ENCODE peak calls at places on chromosomes 6 and 20, in six cellular contexts. L, Y, P, M, R and Z are unnamed samples.

GRCh38 chr20:63661108-63661507 is 3.0 kb downstream of the RTEL1 start:
- DNase-seq in P (no peak), Y (no peak), L (no peak), R (no peak), M (no peak), Z (no peak)

GRCh38 chr6:134373282-134373922 is 55.5 kb upstream of the SGK1 start:
- DNase-seq in P (no peak), L (no peak), M (no peak), Y (no peak), R (no peak), Z (no peak)

GRCh38 chr20:58327211-58327610 is 17.7 kb downstream of the RAB22A start:
- DNase-seq in M (no peak), R (no peak), Y (no peak), L (no peak), P (no peak), Z (no peak)

GRCh38 chr6:57173056-57173885 is 1.1 kb downstream of the BAG2 start:
- DNase-seq in R (no peak), Y (no peak), M (no peak), L (no peak), P (peak; percentile 58), Z (peak; percentile 62)

GRCh38 chr6:106927531-106928398 is 46.8 kb downstream of the CD24 start:
- DNase-seq in Y (peak; percentile 72), P (peak; percentile 62), L (peak; percentile 16), M (no peak), R (peak; percentile 69), Z (no peak)

GRCh38 chr6:142907544-142907943 is 37.4 kb downstream of the HIVEP2 start:
- DNase-seq in R (no peak), M (peak; percentile 35), P (no peak), Y (no peak), L (no peak), Z (no peak)

GRCh38 chr6:73525546-73526330 is 4.9 kb upstream of the EEF1A1 start:
- DNase-seq in P (no peak), M (no peak), L (no peak), R (no peak), Y (no peak), Z (no peak)

GRCh38 chr20:37297066-37297736 is 7.7 kb downstream of the MANBAL start:
- DNase-seq in P (no peak), R (no peak), L (peak; percentile 73), M (no peak), Y (no peak), Z (no peak)

GRCh38 chr6:148972481-148972880 is 225.7 kb downstream of the UST start:
- DNase-seq in P (peak; percentile 95), Y (no peak), L (no peak), R (no peak), M (peak; percentile 25), Z (peak; percentile 66)

GRCh38 chr20:63751471-63752271 is 12.1 kb downstream of the SLC2A4RG start:
- DNase-seq in Y (no peak), L (no peak), R (no peak), P (no peak), M (peak; percentile 9), Z (peak; percentile 53)

GRCh38 chr20:22453244-22454080 is 130.9 kb downstream of the FOXA2 start:
- DNase-seq in P (peak; percentile 88), L (no peak), Y (no peak), M (no peak), R (no peak), Z (no peak)

GRCh38 chr20:38268115-38268514 is 7.6 kb upstream of the KIAA1755 start:
- DNase-seq in Y (no peak), P (no peak), L (no peak), R (no peak), M (no peak), Z (no peak)

GRCh38 chr6:125793280-125793679 is 2.5 kb downstream of the NCOA7 start:
- DNase-seq in L (no peak), R (no peak), Y (no peak), P (peak; percentile 54), M (no peak), Z (no peak)

GRCh38 chr6:160931378-160932343 is 59.9 kb upstream of the MAP3K4 start:
- DNase-seq in R (no peak), Y (no peak), P (peak; percentile 38), L (no peak), M (no peak), Z (no peak)

GRCh38 chr6:161215193-161215592 is 58.7 kb downstream of the AGPAT4 start:
- DNase-seq in M (no peak), R (no peak), L (peak; percentile 52), P (no peak), Y (no peak), Z (no peak)

GRCh38 chr20:31710423-31711250 is 12.0 kb downstream of the BCL2L1 start:
- DNase-seq in Y (peak; percentile 73), R (no peak), P (peak; percentile 87), M (no peak), L (no peak), Z (no peak)

GRCh38 chr20:59585714-59586404 is 18.5 kb upstream of the PHACTR3 start:
- DNase-seq in R (no peak), Y (peak; percentile 42), P (no peak), M (no peak), L (no peak), Z (no peak)

GRCh38 chr6:115969930-115970273 is 90.8 kb downstream of the FRK start:
- DNase-seq in R (no peak), Y (no peak), P (no peak), L (no peak), M (no peak), Z (no peak)

GRCh38 chr20:23047738-23048214 is 1.7 kb downstream of the THBD start:
- DNase-seq in M (no peak), R (no peak), P (peak; percentile 82), L (no peak), Y (peak; percentile 78), Z (no peak)

GRCh38 chr20:21102691-21103311 is 3.4 kb downstream of the LINC00237 start:
- DNase-seq in Y (peak; percentile 78), L (no peak), R (no peak), P (peak; percentile 74), M (no peak), Z (no peak)

GRCh38 chr6:31952140-31952805 is 6.4 kb downstream of the CFB start:
- DNase-seq in P (peak; percentile 59), R (peak; percentile 61), M (no peak), Y (peak; percentile 83), L (no peak), Z (peak; percentile 78)